ENCODE peak calls at places on chromosomes 11 and 22, in four cellular contexts. O, H, Y and D are unnamed samples.

GRCh38 chr11:119365071-119365591 is 16.4 kb downstream of the USP2 start:
- DNase-seq in Y (no peak), H (no peak), O (no peak), D (no peak)

GRCh38 chr11:46116007-46116711 is 5.1 kb downstream of the PHF21A start:
- DNase-seq in H (no peak), O (no peak), Y (no peak), D (no peak)

GRCh38 chr11:82631722-82632630 is 101.7 kb downstream of the FAM181B start:
- DNase-seq in H (no peak), O (no peak), Y (no peak), D (no peak)

GRCh38 chr11:73478737-73479347 is 102.6 kb downstream of the RELT start:
- DNase-seq in Y (no peak), H (no peak), O (no peak), D (no peak)

GRCh38 chr11:15627560-15627959 is 512.8 kb downstream of the INSC start:
- DNase-seq in Y (no peak), H (no peak), O (no peak), D (no peak)

GRCh38 chr11:113554531-113554930 is 79.3 kb upstream of the DRD2 start:
- DNase-seq in O (no peak), H (no peak), Y (no peak), D (peak)

GRCh38 chr11:58629857-58630256 is 7.4 kb downstream of the CNTF start:
- DNase-seq in O (no peak), H (no peak), Y (no peak), D (no peak)

GRCh38 chr22:24156915-24157782 is 24.1 kb upstream of the SUSD2 start:
- DNase-seq in Y (peak), O (peak), H (peak), D (peak)

GRCh38 chr11:100863080-100863581 is 176.0 kb downstream of the ARHGAP42 start:
- DNase-seq in O (no peak), Y (no peak), H (no peak), D (no peak)

GRCh38 chr11:86198156-86198555 is 46.4 kb upstream of the EED start:
- DNase-seq in O (no peak), Y (no peak), H (no peak), D (no peak)

GRCh38 chr11:78372114-78372768 is 45.4 kb downstream of the GAB2 start:
- DNase-seq in O (no peak), H (no peak), Y (no peak), D (no peak)

GRCh38 chr11:35138949-35139881 is at the start of gene CD44:
- DNase-seq in H (peak), Y (peak), O (peak), D (peak)
- TF ChIP-seq POLR2AphosphoS5 in H (peak), Y (peak), O (peak), D (peak)

GRCh38 chr11:79561496-79561895 is 120.7 kb upstream of the TENM4 start:
- DNase-seq in H (no peak), Y (no peak), O (no peak), D (no peak)

GRCh38 chr11:79570104-79570503 is 129.3 kb upstream of the TENM4 start:
- DNase-seq in Y (no peak), H (no peak), O (no peak), D (no peak)

DNA sequence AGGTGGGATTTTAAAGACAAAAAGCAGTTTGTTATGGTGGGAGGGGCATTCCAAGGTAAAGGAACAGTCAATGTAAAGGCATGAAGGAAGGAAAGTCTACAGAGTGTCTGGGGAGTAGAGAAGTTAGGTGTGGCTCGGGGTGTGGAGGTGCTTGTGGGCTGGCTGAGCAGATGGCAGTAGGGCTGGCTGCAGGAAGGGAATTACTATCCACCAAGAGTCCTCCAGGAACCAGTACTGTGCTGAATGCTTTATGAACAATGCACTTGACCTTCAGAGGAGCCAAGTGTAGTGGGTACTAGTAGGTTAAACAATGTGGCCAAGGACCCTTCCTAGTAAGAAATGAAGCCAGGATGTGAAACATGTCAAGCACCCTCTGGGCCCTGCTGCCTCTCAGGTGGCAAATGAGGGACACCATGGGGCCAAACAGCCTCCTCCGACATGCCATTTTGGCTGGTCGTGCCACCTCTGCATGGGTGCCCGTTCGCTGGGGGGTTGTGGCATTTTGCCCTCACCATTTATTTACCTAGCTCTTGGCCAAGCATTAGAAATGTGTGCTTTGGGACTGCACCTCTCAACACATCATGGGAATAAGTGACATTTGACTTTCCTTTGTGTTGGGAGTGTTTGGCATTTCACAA is 123.6 kb upstream of the TENM4 start:
- DNase-seq in H (no peak), O (no peak), Y (no peak), D (no peak)
- TF ChIP-seq POLR2AphosphoS5 in H (no peak), O (no peak), Y (no peak), D (no peak)

DNA sequence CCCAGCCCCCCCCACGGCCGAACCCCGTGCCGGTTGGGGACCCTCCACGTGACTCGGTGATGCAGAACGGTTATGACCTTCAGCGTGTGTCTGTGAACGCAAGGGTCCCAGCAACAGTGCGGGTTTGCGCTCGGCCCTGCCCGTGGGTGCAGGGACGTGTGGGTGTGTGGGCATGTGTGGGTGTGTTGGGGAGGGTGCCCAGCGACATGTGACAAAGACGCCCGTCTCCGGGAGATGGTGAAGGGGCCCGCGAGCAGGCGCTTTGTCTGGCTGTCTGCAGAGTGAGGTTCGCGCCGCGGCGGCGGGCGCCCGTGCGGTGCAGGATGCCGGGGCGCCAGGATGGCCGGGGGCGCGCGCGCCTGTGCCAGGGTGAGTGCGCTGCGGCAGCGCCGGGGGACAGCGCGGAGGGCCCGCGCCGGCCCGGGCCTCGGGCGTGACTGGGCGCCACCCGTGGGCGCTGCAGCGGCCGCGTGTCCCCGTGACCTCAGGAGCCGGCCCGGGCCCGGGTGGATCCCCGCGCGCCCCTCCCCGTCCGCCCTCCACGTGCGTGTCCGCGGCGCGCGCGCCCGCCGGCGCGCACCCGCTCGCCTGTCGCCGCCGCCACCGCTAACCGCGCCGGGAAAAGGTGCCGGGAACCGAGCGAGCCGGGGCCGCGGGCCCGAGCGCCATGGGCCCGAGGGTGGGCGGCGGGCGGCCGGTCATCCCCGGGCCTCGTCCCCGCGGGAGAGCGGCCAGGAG is at the start of gene LRFN4:
- DNase-seq in Y (peak), O (peak), H (no peak), D (no peak)
- TF ChIP-seq POLR2AphosphoS5 in Y (no peak), O (no peak), H (no peak), D (no peak)

GRCh38 chr11:77214557-77214956 is 86.5 kb downstream of the MYO7A start:
- DNase-seq in H (no peak), Y (peak), O (no peak), D (no peak)

GRCh38 chr11:77213029-77213579 is 85.1 kb downstream of the MYO7A start:
- DNase-seq in O (no peak), Y (peak), H (no peak), D (no peak)

GRCh38 chr11:77215106-77215505 is 86.4 kb downstream of the GDPD4 start:
- DNase-seq in Y (peak), H (no peak), O (no peak), D (no peak)

GRCh38 chr11:77213589-77214428 is 85.8 kb downstream of the MYO7A start:
- DNase-seq in Y (peak), H (no peak), O (no peak), D (no peak)

GRCh38 chr11:77217156-77217555 is 84.3 kb downstream of the GDPD4 start:
- DNase-seq in O (no peak), Y (no peak), H (no peak), D (no peak)
- TF ChIP-seq POLR2AphosphoS5 in O (no peak), Y (no peak), H (no peak), D (no peak)

GRCh38 chr11:65381721-65382035 is 768 bp downstream of the SLC25A45 start:
- DNase-seq in H (peak), O (no peak), Y (no peak), D (peak)
- TF ChIP-seq POLR2AphosphoS5 in H (no peak), O (no peak), Y (no peak), D (no peak)

GRCh38 chr11:76782526-76783293 is 446 bp upstream of the TSKU start:
- DNase-seq in H (peak), Y (peak), O (peak), D (peak)
- TF ChIP-seq POLR2AphosphoS5 in H (no peak), Y (no peak), O (peak), D (peak)

GRCh38 chr22:39174498-39175120 is 22.1 kb upstream of the CBX7 start:
- DNase-seq in O (peak), H (peak), Y (no peak), D (peak)
- TF ChIP-seq POLR2AphosphoS5 in O (peak), H (no peak), Y (no peak), D (no peak)